ENCODE peak calls at places on chromosomes 6 and 20, in eight cellular contexts. Z is A549; O is transverse colon; N is hepatocyte; W is mammary epithelial cell; B is CD8-positive, alpha-beta T cell; Q is cardiac muscle cell; G is fibroblast of mammary gland. R is an unnamed sample.

GRCh38 chr20:1827974-1828785 is 67.0 kb upstream of the SIRPA start:
- DNase-seq in Q (peak), Z (peak), G (no peak), N (peak), B (no peak), W (peak), O (peak), R (no peak)

GRCh38 chr20:62523473-62524203 is 47.8 kb upstream of the GATA5 start:
- DNase-seq in G (no peak), W (no peak), Z (no peak), Q (no peak), N (peak), O (no peak), B (peak), R (no peak)

GRCh38 chr6:35259946-35260626 is 551 bp downstream of the ZNF76 start:
- DNase-seq in W (peak), O (peak), Z (peak), B (peak), N (peak), G (peak), Q (peak), R (peak)

GRCh38 chr20:54207743-54208491 is at the start of gene PFDN4:
- DNase-seq in O (peak), N (peak), B (peak), Q (peak), Z (peak), W (peak), G (peak), R (peak)

GRCh38 chr6:137487181-137487910 is 6.8 kb downstream of the OLIG3 start:
- DNase-seq in O (no peak), B (no peak), N (no peak), Z (no peak), W (no peak), Q (no peak), G (no peak), R (no peak)

GRCh38 chr20:24768977-24769675 is 179.9 kb upstream of the CST7 start:
- DNase-seq in W (no peak), Q (no peak), O (no peak), B (no peak), G (no peak), N (peak), Z (no peak), R (no peak)

GRCh38 chr20:23356203-23356602 is 5.6 kb downstream of the NXT1 start:
- DNase-seq in G (no peak), Q (no peak), N (no peak), Z (no peak), O (no peak), B (no peak), W (no peak), R (no peak)

GRCh38 chr20:17971571-17972013 is 2.8 kb downstream of the MGME1 start:
- DNase-seq in Q (peak), O (no peak), N (no peak), Z (no peak), G (peak), W (peak), B (no peak), R (peak)

GRCh38 chr20:60062431-60063336 is 104.5 kb downstream of the CDH26 start:
- DNase-seq in Z (no peak), G (peak), B (no peak), N (peak), O (no peak), Q (peak), W (no peak), R (peak)

GRCh38 chr6:113049190-113049589 is 702.1 kb downstream of the RFPL4B start:
- DNase-seq in W (no peak), N (no peak), G (peak), Z (no peak), B (no peak), O (no peak), Q (no peak), R (peak)

GRCh38 chr6:159125977-159126376 is 43.2 kb upstream of the FNDC1 start:
- DNase-seq in G (no peak), W (no peak), Z (no peak), O (no peak), Q (peak), B (no peak), N (no peak), R (no peak)

GRCh38 chr20:24786096-24786495 is 163.0 kb upstream of the CST7 start:
- DNase-seq in O (no peak), N (no peak), G (no peak), B (no peak), Z (no peak), Q (no peak), W (no peak), R (no peak)

GRCh38 chr6:160391419-160392116 is 43.4 kb downstream of the SLC22A3 start:
- DNase-seq in Z (peak), B (no peak), Q (peak), W (peak), G (peak), O (peak), N (peak), R (no peak)

GRCh38 chr6:109081516-109081915 is 13.1 kb downstream of the SESN1 start:
- DNase-seq in O (no peak), G (no peak), B (no peak), Z (no peak), W (no peak), N (no peak), Q (no peak), R (no peak)

GRCh38 chr6:109379706-109380105 is 2.6 kb downstream of the CD164 start:
- DNase-seq in W (no peak), G (peak), B (no peak), N (no peak), O (no peak), Z (no peak), Q (no peak), R (peak)

GRCh38 chr6:150395388-150396009 is 26.7 kb downstream of the IYD start:
- DNase-seq in B (no peak), Z (peak), G (peak), O (peak), N (peak), Q (peak), W (peak), R (peak)

GRCh38 chr6:142027074-142027473 is 105.7 kb upstream of the GJE1 start:
- DNase-seq in Q (no peak), O (no peak), W (no peak), Z (no peak), B (no peak), N (no peak), G (no peak), R (no peak)

GRCh38 chr6:100382031-100382430 is 82.7 kb downstream of the SIM1 start:
- DNase-seq in W (peak), B (no peak), N (no peak), Z (no peak), O (no peak), G (peak), Q (no peak), R (peak)

GRCh38 chr6:25883991-25884390 is 9.9 kb upstream of the SLC17A3 start:
- DNase-seq in Q (peak), B (no peak), N (peak), O (no peak), G (peak), Z (peak), W (peak), R (peak)

GRCh38 chr6:14948586-14949245 is 297.2 kb upstream of the JARID2 start:
- DNase-seq in N (no peak), B (no peak), Q (no peak), Z (no peak), G (no peak), O (no peak), W (no peak), R (no peak)

GRCh38 chr6:111623046-111623718 is 17.5 kb upstream of the TRAF3IP2 start:
- DNase-seq in W (peak), Z (no peak), N (no peak), B (no peak), O (no peak), Q (no peak), G (no peak), R (no peak)

GRCh38 chr6:46719099-46719498 is 16.1 kb downstream of the PLA2G7 start:
- DNase-seq in Q (peak), N (peak), O (no peak), W (peak), G (peak), Z (no peak), B (no peak), R (peak)

GRCh38 chr6:82270791-82271392 is 23.3 kb upstream of the IBTK start:
- DNase-seq in Q (peak), B (no peak), O (no peak), N (peak), Z (peak), G (peak), W (peak), R (peak)

GRCh38 chr20:32509639-32510066 is 75.5 kb downstream of the NOL4L start:
- DNase-seq in Z (no peak), O (peak), N (no peak), Q (no peak), B (peak), G (peak), W (no peak), R (no peak)

GRCh38 chr6:45921703-45922270 is 93.9 kb downstream of the CLIC5 start:
- DNase-seq in W (no peak), Q (peak), B (no peak), G (peak), Z (no peak), N (no peak), O (no peak), R (no peak)

GRCh38 chr6:148200302-148200701 is 142.3 kb upstream of the SASH1 start:
- DNase-seq in O (no peak), N (no peak), G (no peak), B (no peak), Q (no peak), W (no peak), Z (no peak), R (no peak)

GRCh38 chr20:44104807-44105517 is 82.0 kb downstream of the JPH2 start:
- DNase-seq in N (peak), O (no peak), Q (peak), W (peak), Z (no peak), G (peak), B (no peak), R (peak)

GRCh38 chr6:159104163-159104885 is 59.5 kb upstream of the TAGAP start:
- DNase-seq in O (peak), Z (peak), G (peak), Q (peak), N (peak), W (peak), B (peak), R (peak)

GRCh38 chr6:811186-811585 is 118.2 kb upstream of the EXOC2 start:
- DNase-seq in Z (no peak), G (no peak), O (no peak), Q (no peak), W (no peak), B (no peak), N (no peak), R (peak)

GRCh38 chr20:23160536-23161243 is 74.6 kb upstream of the CD93 start:
- DNase-seq in W (peak), N (no peak), G (peak), O (no peak), Z (no peak), Q (peak), B (no peak), R (no peak)

GRCh38 chr6:13924949-13925881 is at the start of gene RNF182:
- DNase-seq in Z (no peak), Q (no peak), G (no peak), W (no peak), B (no peak), O (peak), N (no peak), R (no peak)

GRCh38 chr20:3011752-3012151 is 31.7 kb upstream of the GNRH2 start:
- DNase-seq in W (no peak), G (no peak), Q (no peak), N (no peak), Z (no peak), O (no peak), B (no peak), R (no peak)

GRCh38 chr6:170046786-170047626 is 243.9 kb downstream of the DLL1 start:
- DNase-seq in Z (no peak), Q (peak), N (no peak), W (no peak), B (no peak), O (peak), G (no peak), R (peak)

GRCh38 chr6:87501809-87502572 is 29.2 kb downstream of the SLC35A1 start:
- DNase-seq in B (no peak), Q (no peak), Z (no peak), W (no peak), G (no peak), O (no peak), N (no peak), R (no peak)

GRCh38 chr6:111842891-111843290 is 30.4 kb downstream of the FYN start:
- DNase-seq in W (no peak), O (no peak), G (no peak), B (no peak), Q (no peak), Z (no peak), N (peak), R (no peak)

DNA sequence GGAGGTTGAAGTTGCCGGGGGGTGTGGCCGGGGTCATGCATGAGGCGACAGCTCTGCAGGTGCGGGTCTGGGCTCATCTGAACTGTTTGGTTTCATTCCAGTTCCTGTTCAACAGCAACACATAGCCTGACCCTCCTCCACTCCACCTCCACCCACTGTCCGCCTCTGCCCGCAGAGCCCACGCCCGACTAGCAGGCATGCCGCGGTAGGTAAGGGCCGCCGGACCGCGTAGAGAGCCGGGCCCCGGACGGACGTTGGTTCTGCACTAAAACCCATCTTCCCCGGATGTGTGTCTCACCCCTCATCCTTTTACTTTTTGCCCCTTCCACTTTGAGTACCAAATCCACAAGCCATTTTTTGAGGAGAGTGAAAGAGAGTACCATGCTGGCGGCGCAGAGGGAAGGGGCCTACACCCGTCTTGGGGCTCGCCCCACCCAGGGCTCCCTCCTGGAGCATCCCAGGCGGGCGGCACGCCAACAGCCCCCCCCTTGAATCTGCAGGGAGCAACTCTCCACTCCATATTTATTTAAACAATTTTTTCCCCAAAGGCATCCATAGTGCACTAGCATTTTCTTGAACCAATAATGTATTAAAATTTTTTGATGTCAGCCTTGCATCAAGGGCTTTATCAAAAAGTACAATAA is 72.5 kb downstream of the PTPN1 start:
- DNase-seq in B (no peak), Z (no peak), G (no peak), W (no peak), O (no peak), Q (no peak), N (no peak), R (no peak)
- H3K4me3 ChIP-seq in B (no peak), Z (no peak), G (no peak), W (no peak), O (no peak), Q (no peak), N (no peak), R (no peak)

GRCh38 chr6:32166411-32167061 is 2.1 kb downstream of the EGFL8 start:
- DNase-seq in N (no peak), B (no peak), Q (no peak), Z (no peak), W (no peak), G (no peak), O (no peak), R (no peak)
- TF ChIP-seq CTCF in N (no peak), B (no peak), Q (peak), Z (no peak), W (no peak), G (no peak), O (no peak), R (no peak)

GRCh38 chr20:4973330-4974097 is 27.8 kb downstream of the SLC23A2 start:
- DNase-seq in Q (peak), N (peak), W (no peak), Z (peak), O (peak), G (peak), B (peak), R (peak)
- H3K4me3 ChIP-seq in Q (no peak), N (no peak), W (no peak), Z (peak), O (peak), G (peak), B (no peak), R (peak)

GRCh38 chr6:28868873-28869272 is 54.9 kb downstream of the TRIM27 start:
- DNase-seq in B (no peak), W (no peak), Z (no peak), Q (no peak), G (no peak), N (no peak), O (no peak), R (no peak)

GRCh38 chr6:28864321-28864923 is 59.4 kb downstream of the TRIM27 start:
- DNase-seq in G (no peak), B (no peak), Z (no peak), Q (no peak), N (no peak), O (no peak), W (no peak), R (no peak)

GRCh38 chr6:28863607-28864320 is 60.0 kb downstream of the TRIM27 start:
- DNase-seq in N (peak), B (peak), O (peak), W (peak), G (peak), Z (no peak), Q (peak), R (peak)

GRCh38 chr6:28867078-28867414 is 56.7 kb downstream of the TRIM27 start:
- DNase-seq in W (no peak), B (no peak), G (peak), N (peak), Z (no peak), Q (peak), O (no peak), R (peak)

GRCh38 chr6:28866342-28867077 is 57.3 kb downstream of the TRIM27 start:
- DNase-seq in N (peak), W (peak), O (peak), Z (no peak), G (peak), B (peak), Q (peak), R (peak)
- TF ChIP-seq CTCF in N (no peak), W (no peak), O (no peak), Z (no peak), G (no peak), B (no peak), Q (no peak), R (no peak)